ENCODE peak calls at places on chromosomes 1 and 21, in seven cellular contexts. One of them, this sample, is unnamed.

GRCh38 chr1:22754106-22754768 is 43.6 kb downstream of the EPHB2 start:
- DNase-seq in tibial nerve: no peak
- DNase-seq in right atrium auricular region: no peak
- DNase-seq in breast epithelium: no peak
- DNase-seq in CD4-positive, alpha-beta memory T cell: no peak
- DNase-seq in effector memory CD4-positive, alpha-beta T cell: no peak
- DNase-seq in CD4-positive, CD25-positive, alpha-beta regulatory T cell: no peak
- DNase-seq in this sample: no peak

GRCh38 chr1:1359668-1360468 is 1.5 kb upstream of the MXRA8 start:
- DNase-seq in tibial nerve: peak; percentile 81
- DNase-seq in right atrium auricular region: no peak
- DNase-seq in breast epithelium: peak; percentile 72
- DNase-seq in CD4-positive, alpha-beta memory T cell: no peak
- DNase-seq in effector memory CD4-positive, alpha-beta T cell: no peak
- DNase-seq in CD4-positive, CD25-positive, alpha-beta regulatory T cell: no peak
- DNase-seq in this sample: no peak

GRCh38 chr21:46154155-46154954 is 1.0 kb downstream of the FTCD start:
- DNase-seq in tibial nerve: no peak
- DNase-seq in right atrium auricular region: no peak
- DNase-seq in breast epithelium: peak; percentile 48
- DNase-seq in CD4-positive, alpha-beta memory T cell: no peak
- DNase-seq in effector memory CD4-positive, alpha-beta T cell: no peak
- DNase-seq in CD4-positive, CD25-positive, alpha-beta regulatory T cell: no peak
- DNase-seq in this sample: peak; percentile 38

GRCh38 chr1:7808253-7808844 is 24.3 kb downstream of the PER3 start:
- DNase-seq in tibial nerve: no peak
- DNase-seq in right atrium auricular region: no peak
- DNase-seq in breast epithelium: no peak
- DNase-seq in CD4-positive, alpha-beta memory T cell: no peak
- DNase-seq in effector memory CD4-positive, alpha-beta T cell: no peak
- DNase-seq in CD4-positive, CD25-positive, alpha-beta regulatory T cell: no peak
- DNase-seq in this sample: no peak

GRCh38 chr1:77539510-77540142 is 142.8 kb downstream of the ZZZ3 start:
- DNase-seq in tibial nerve: no peak
- DNase-seq in right atrium auricular region: no peak
- DNase-seq in breast epithelium: no peak
- DNase-seq in CD4-positive, alpha-beta memory T cell: no peak
- DNase-seq in effector memory CD4-positive, alpha-beta T cell: no peak
- DNase-seq in CD4-positive, CD25-positive, alpha-beta regulatory T cell: no peak
- DNase-seq in this sample: no peak

GRCh38 chr21:44708213-44708865 is 3.0 kb downstream of the TSPEAR start:
- DNase-seq in tibial nerve: no peak
- DNase-seq in right atrium auricular region: no peak
- DNase-seq in breast epithelium: no peak
- DNase-seq in CD4-positive, alpha-beta memory T cell: no peak
- DNase-seq in effector memory CD4-positive, alpha-beta T cell: no peak
- DNase-seq in CD4-positive, CD25-positive, alpha-beta regulatory T cell: no peak
- DNase-seq in this sample: no peak

GRCh38 chr21:33127154-33127893 is 57.4 kb downstream of the OLIG1 start:
- DNase-seq in tibial nerve: peak; percentile 84
- DNase-seq in right atrium auricular region: peak; percentile 62
- DNase-seq in breast epithelium: no peak
- DNase-seq in CD4-positive, alpha-beta memory T cell: peak; percentile 40
- DNase-seq in effector memory CD4-positive, alpha-beta T cell: peak; percentile 8
- DNase-seq in CD4-positive, CD25-positive, alpha-beta regulatory T cell: peak; percentile 11
- DNase-seq in this sample: peak; percentile 76

GRCh38 chr21:42066521-42066920 is 4.6 kb upstream of the UMODL1 start:
- DNase-seq in tibial nerve: no peak
- DNase-seq in right atrium auricular region: no peak
- DNase-seq in breast epithelium: no peak
- DNase-seq in CD4-positive, alpha-beta memory T cell: no peak
- DNase-seq in effector memory CD4-positive, alpha-beta T cell: no peak
- DNase-seq in CD4-positive, CD25-positive, alpha-beta regulatory T cell: no peak
- DNase-seq in this sample: peak; percentile 21

GRCh38 chr1:17565551-17565971 is 26.1 kb downstream of the ARHGEF10L start:
- DNase-seq in tibial nerve: no peak
- DNase-seq in right atrium auricular region: no peak
- DNase-seq in breast epithelium: no peak
- DNase-seq in CD4-positive, alpha-beta memory T cell: no peak
- DNase-seq in effector memory CD4-positive, alpha-beta T cell: no peak
- DNase-seq in CD4-positive, CD25-positive, alpha-beta regulatory T cell: no peak
- DNase-seq in this sample: no peak

GRCh38 chr1:31688233-31688918 is 15.4 kb downstream of the COL16A1 start:
- DNase-seq in tibial nerve: no peak
- DNase-seq in right atrium auricular region: no peak
- DNase-seq in breast epithelium: no peak
- DNase-seq in CD4-positive, alpha-beta memory T cell: no peak
- DNase-seq in effector memory CD4-positive, alpha-beta T cell: no peak
- DNase-seq in CD4-positive, CD25-positive, alpha-beta regulatory T cell: no peak
- DNase-seq in this sample: no peak

GRCh38 chr1:230781596-230781995 is 34.4 kb downstream of the CAPN9 start:
- DNase-seq in tibial nerve: no peak
- DNase-seq in right atrium auricular region: no peak
- DNase-seq in breast epithelium: no peak
- DNase-seq in CD4-positive, alpha-beta memory T cell: no peak
- DNase-seq in effector memory CD4-positive, alpha-beta T cell: no peak
- DNase-seq in CD4-positive, CD25-positive, alpha-beta regulatory T cell: no peak
- DNase-seq in this sample: no peak

GRCh38 chr1:35268282-35269189 is at the start of gene ZMYM4:
- DNase-seq in tibial nerve: peak; percentile 76
- DNase-seq in right atrium auricular region: peak; percentile 89
- DNase-seq in breast epithelium: peak; percentile 85
- DNase-seq in CD4-positive, alpha-beta memory T cell: peak; percentile 90
- DNase-seq in effector memory CD4-positive, alpha-beta T cell: peak; percentile 75
- DNase-seq in CD4-positive, CD25-positive, alpha-beta regulatory T cell: peak; percentile 73
- DNase-seq in this sample: peak; percentile 96

GRCh38 chr21:39681257-39681656 is 63.7 kb upstream of the IGSF5 start:
- DNase-seq in tibial nerve: no peak
- DNase-seq in right atrium auricular region: no peak
- DNase-seq in breast epithelium: no peak
- DNase-seq in CD4-positive, alpha-beta memory T cell: no peak
- DNase-seq in effector memory CD4-positive, alpha-beta T cell: no peak
- DNase-seq in CD4-positive, CD25-positive, alpha-beta regulatory T cell: no peak
- DNase-seq in this sample: no peak

GRCh38 chr1:167186771-167187170 is 33.9 kb upstream of the POU2F1 start:
- DNase-seq in tibial nerve: no peak
- DNase-seq in right atrium auricular region: no peak
- DNase-seq in breast epithelium: no peak
- DNase-seq in CD4-positive, alpha-beta memory T cell: no peak
- DNase-seq in effector memory CD4-positive, alpha-beta T cell: no peak
- DNase-seq in CD4-positive, CD25-positive, alpha-beta regulatory T cell: no peak
- DNase-seq in this sample: no peak

GRCh38 chr1:204826970-204827369 is 43.7 kb upstream of the NFASC start:
- DNase-seq in tibial nerve: no peak
- DNase-seq in right atrium auricular region: no peak
- DNase-seq in breast epithelium: no peak
- DNase-seq in CD4-positive, alpha-beta memory T cell: no peak
- DNase-seq in effector memory CD4-positive, alpha-beta T cell: no peak
- DNase-seq in CD4-positive, CD25-positive, alpha-beta regulatory T cell: no peak
- DNase-seq in this sample: no peak

GRCh38 chr1:24705260-24706073 is 39.8 kb upstream of the CLIC4 start:
- DNase-seq in tibial nerve: peak; percentile 83
- DNase-seq in right atrium auricular region: peak; percentile 89
- DNase-seq in breast epithelium: peak; percentile 93
- DNase-seq in CD4-positive, alpha-beta memory T cell: peak; percentile 35
- DNase-seq in effector memory CD4-positive, alpha-beta T cell: no peak
- DNase-seq in CD4-positive, CD25-positive, alpha-beta regulatory T cell: no peak
- DNase-seq in this sample: peak; percentile 87

GRCh38 chr1:19080715-19081114 is 124.2 kb upstream of the IFFO2 start:
- DNase-seq in tibial nerve: no peak
- DNase-seq in right atrium auricular region: no peak
- DNase-seq in breast epithelium: no peak
- DNase-seq in CD4-positive, alpha-beta memory T cell: no peak
- DNase-seq in effector memory CD4-positive, alpha-beta T cell: no peak
- DNase-seq in CD4-positive, CD25-positive, alpha-beta regulatory T cell: no peak
- DNase-seq in this sample: no peak

DNA sequence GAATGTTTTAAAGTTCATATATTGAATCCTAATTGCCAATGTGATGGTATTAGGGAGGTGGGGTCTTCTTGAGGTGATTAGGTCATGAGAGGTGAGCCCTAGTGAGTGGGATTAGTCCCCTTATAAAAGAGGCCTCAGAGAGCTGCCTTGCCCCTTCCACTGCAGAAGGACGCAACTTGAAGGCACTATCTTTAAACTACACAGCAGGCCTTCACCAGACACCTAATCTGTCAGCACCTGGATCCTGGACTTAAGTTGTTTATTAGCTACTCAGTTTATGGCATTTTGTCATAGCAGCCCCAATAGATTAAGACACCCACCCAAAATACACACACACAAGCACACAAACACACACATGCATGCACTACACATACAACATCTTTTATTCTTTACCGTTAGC is 61.4 kb downstream of the DAB1 start:
- DNase-seq in tibial nerve: no peak
- DNase-seq in right atrium auricular region: no peak
- DNase-seq in breast epithelium: no peak
- DNase-seq in CD4-positive, alpha-beta memory T cell: no peak
- DNase-seq in effector memory CD4-positive, alpha-beta T cell: no peak
- DNase-seq in CD4-positive, CD25-positive, alpha-beta regulatory T cell: no peak
- DNase-seq in this sample: no peak
- H3K4me1 ChIP-seq in tibial nerve: no peaks in the 10 kb centered on the region
- H3K4me1 ChIP-seq in right atrium auricular region: no peaks in the 10 kb centered on the region
- H3K4me1 ChIP-seq in breast epithelium: no peaks in the 10 kb centered on the region
- H3K4me1 ChIP-seq in CD4-positive, alpha-beta memory T cell: no peaks in the 10 kb centered on the region
- H3K4me1 ChIP-seq in effector memory CD4-positive, alpha-beta T cell: no peaks in the 10 kb centered on the region
- H3K4me1 ChIP-seq in CD4-positive, CD25-positive, alpha-beta regulatory T cell: no peaks in the 10 kb centered on the region
- H3K4me1 ChIP-seq in this sample: no peaks in the 10 kb centered on the region

GRCh38 chr1:54300395-54300794 is 100.4 kb downstream of the MRPL37 start:
- DNase-seq in tibial nerve: no peak
- DNase-seq in right atrium auricular region: no peak
- DNase-seq in breast epithelium: no peak
- DNase-seq in CD4-positive, alpha-beta memory T cell: no peak
- DNase-seq in effector memory CD4-positive, alpha-beta T cell: no peak
- DNase-seq in CD4-positive, CD25-positive, alpha-beta regulatory T cell: no peak
- DNase-seq in this sample: no peak

GRCh38 chr1:54302951-54303843 is 103.0 kb downstream of the SSBP3 start:
- DNase-seq in tibial nerve: no peak
- DNase-seq in right atrium auricular region: no peak
- DNase-seq in breast epithelium: no peak
- DNase-seq in CD4-positive, alpha-beta memory T cell: no peak
- DNase-seq in effector memory CD4-positive, alpha-beta T cell: no peak
- DNase-seq in CD4-positive, CD25-positive, alpha-beta regulatory T cell: no peak
- DNase-seq in this sample: no peak

GRCh38 chr1:54302549-54302948 is 102.6 kb downstream of the MRPL37 start:
- DNase-seq in tibial nerve: no peak
- DNase-seq in right atrium auricular region: no peak
- DNase-seq in breast epithelium: no peak
- DNase-seq in CD4-positive, alpha-beta memory T cell: no peak
- DNase-seq in effector memory CD4-positive, alpha-beta T cell: no peak
- DNase-seq in CD4-positive, CD25-positive, alpha-beta regulatory T cell: no peak
- DNase-seq in this sample: no peak

GRCh38 chr1:54299037-54299436 is 99.1 kb downstream of the MRPL37 start:
- DNase-seq in tibial nerve: no peak
- DNase-seq in right atrium auricular region: no peak
- DNase-seq in breast epithelium: no peak
- DNase-seq in CD4-positive, alpha-beta memory T cell: no peak
- DNase-seq in effector memory CD4-positive, alpha-beta T cell: no peak
- DNase-seq in CD4-positive, CD25-positive, alpha-beta regulatory T cell: no peak
- DNase-seq in this sample: no peak

DNA sequence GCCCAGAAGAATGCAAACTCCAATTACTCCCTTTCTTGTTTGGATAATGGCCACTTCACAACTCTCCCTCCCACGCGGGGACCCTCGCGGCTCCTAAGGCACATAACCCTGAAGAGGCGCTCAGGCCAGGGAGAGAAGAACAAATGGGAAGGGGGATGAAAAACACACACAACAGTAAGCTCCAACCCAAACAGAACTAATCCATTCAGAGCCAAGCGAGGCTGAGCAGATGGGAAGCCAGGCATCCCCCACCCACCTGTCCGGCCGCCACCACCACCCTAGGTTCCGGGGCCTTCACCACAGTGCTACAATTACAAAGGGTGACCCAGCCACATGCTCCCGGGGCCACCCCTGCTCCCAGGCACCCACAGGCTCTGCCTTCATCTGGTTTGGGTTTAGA is 101.5 kb downstream of the MRPL37 start:
- DNase-seq in tibial nerve: no peak
- DNase-seq in right atrium auricular region: no peak
- DNase-seq in breast epithelium: no peak
- DNase-seq in CD4-positive, alpha-beta memory T cell: no peak
- DNase-seq in effector memory CD4-positive, alpha-beta T cell: no peak
- DNase-seq in CD4-positive, CD25-positive, alpha-beta regulatory T cell: no peak
- DNase-seq in this sample: no peak
- H3K4me1 ChIP-seq in tibial nerve: peaks cover 41% of the 10 kb centered on the region
- H3K4me1 ChIP-seq in right atrium auricular region: no peaks in the 10 kb centered on the region
- H3K4me1 ChIP-seq in breast epithelium: peaks cover 18% of the 10 kb centered on the region
- H3K4me1 ChIP-seq in CD4-positive, alpha-beta memory T cell: peaks cover 39% of the 10 kb centered on the region
- H3K4me1 ChIP-seq in effector memory CD4-positive, alpha-beta T cell: peaks cover 20% of the 10 kb centered on the region
- H3K4me1 ChIP-seq in CD4-positive, CD25-positive, alpha-beta regulatory T cell: peaks cover 12% of the 10 kb centered on the region
- H3K4me1 ChIP-seq in this sample: no peaks in the 10 kb centered on the region

GRCh38 chr1:219500327-219500897 is 112.5 kb downstream of the ZC3H11B start:
- DNase-seq in tibial nerve: no peak
- DNase-seq in right atrium auricular region: no peak
- DNase-seq in breast epithelium: no peak
- DNase-seq in CD4-positive, alpha-beta memory T cell: no peak
- DNase-seq in effector memory CD4-positive, alpha-beta T cell: no peak
- DNase-seq in CD4-positive, CD25-positive, alpha-beta regulatory T cell: no peak
- DNase-seq in this sample: no peak
- H3K4me1 ChIP-seq in tibial nerve: no peaks in the 10 kb centered on the region
- H3K4me1 ChIP-seq in right atrium auricular region: no peaks in the 10 kb centered on the region
- H3K4me1 ChIP-seq in breast epithelium: no peaks in the 10 kb centered on the region
- H3K4me1 ChIP-seq in CD4-positive, alpha-beta memory T cell: no peaks in the 10 kb centered on the region
- H3K4me1 ChIP-seq in effector memory CD4-positive, alpha-beta T cell: no peaks in the 10 kb centered on the region
- H3K4me1 ChIP-seq in CD4-positive, CD25-positive, alpha-beta regulatory T cell: no peaks in the 10 kb centered on the region
- H3K4me1 ChIP-seq in this sample: no peaks in the 10 kb centered on the region

GRCh38 chr21:27244356-27244755 is 277.5 kb upstream of the ADAMTS5 start:
- DNase-seq in tibial nerve: no peak
- DNase-seq in right atrium auricular region: no peak
- DNase-seq in breast epithelium: no peak
- DNase-seq in CD4-positive, alpha-beta memory T cell: no peak
- DNase-seq in effector memory CD4-positive, alpha-beta T cell: no peak
- DNase-seq in CD4-positive, CD25-positive, alpha-beta regulatory T cell: no peak
- DNase-seq in this sample: no peak

GRCh38 chr21:27246741-27247140 is 279.9 kb upstream of the ADAMTS5 start:
- DNase-seq in tibial nerve: no peak
- DNase-seq in right atrium auricular region: no peak
- DNase-seq in breast epithelium: no peak
- DNase-seq in CD4-positive, alpha-beta memory T cell: no peak
- DNase-seq in effector memory CD4-positive, alpha-beta T cell: no peak
- DNase-seq in CD4-positive, CD25-positive, alpha-beta regulatory T cell: no peak
- DNase-seq in this sample: no peak

GRCh38 chr21:27244796-27245195 is 277.9 kb upstream of the ADAMTS5 start:
- DNase-seq in tibial nerve: no peak
- DNase-seq in right atrium auricular region: no peak
- DNase-seq in breast epithelium: no peak
- DNase-seq in CD4-positive, alpha-beta memory T cell: no peak
- DNase-seq in effector memory CD4-positive, alpha-beta T cell: no peak
- DNase-seq in CD4-positive, CD25-positive, alpha-beta regulatory T cell: no peak
- DNase-seq in this sample: no peak

GRCh38 chr21:27240901-27241300 is 274.0 kb upstream of the ADAMTS5 start:
- DNase-seq in tibial nerve: no peak
- DNase-seq in right atrium auricular region: no peak
- DNase-seq in breast epithelium: no peak
- DNase-seq in CD4-positive, alpha-beta memory T cell: no peak
- DNase-seq in effector memory CD4-positive, alpha-beta T cell: no peak
- DNase-seq in CD4-positive, CD25-positive, alpha-beta regulatory T cell: no peak
- DNase-seq in this sample: no peak
- H3K4me1 ChIP-seq in tibial nerve: no peaks in the 10 kb centered on the region
- H3K4me1 ChIP-seq in right atrium auricular region: no peaks in the 10 kb centered on the region
- H3K4me1 ChIP-seq in breast epithelium: no peaks in the 10 kb centered on the region
- H3K4me1 ChIP-seq in CD4-positive, alpha-beta memory T cell: no peaks in the 10 kb centered on the region
- H3K4me1 ChIP-seq in effector memory CD4-positive, alpha-beta T cell: no peaks in the 10 kb centered on the region
- H3K4me1 ChIP-seq in CD4-positive, CD25-positive, alpha-beta regulatory T cell: no peaks in the 10 kb centered on the region
- H3K4me1 ChIP-seq in this sample: no peaks in the 10 kb centered on the region

This sample was measured in aorta.